ENCODE peak calls at places on chromosomes 4 and X, in four cellular contexts. A is effector memory CD8-positive, alpha-beta T cell; N is activated CD4-positive, alpha-beta T cell treated with anti-CD3 and anti-CD28 coated beads for 4 hours; H is HT1080. I is an unnamed sample.

GRCh38 chrX:86039625-86040568 is 7.5 kb downstream of the CHM start:
- DNase-seq in A (no peak), N (no peak), H (no peak), I (no peak)

GRCh38 chrX:154006965-154007364 is 12.7 kb downstream of the IRAK1 start:
- DNase-seq in N (no peak), A (no peak), H (no peak), I (no peak)

GRCh38 chr4:72546456-72546855 is 22.6 kb downstream of the ADAMTS3 start:
- DNase-seq in H (no peak), N (no peak), A (no peak), I (no peak)

GRCh38 chr4:47274931-47275330 is 188.6 kb downstream of the COMMD8 start:
- DNase-seq in A (no peak), H (no peak), N (no peak), I (no peak)

GRCh38 chrX:103774070-103774642 is 2.5 kb upstream of the PLP1 start:
- DNase-seq in A (no peak), N (no peak), H (peak; percentile 41), I (peak; percentile 6)

GRCh38 chr4:90403781-90404180 is 276.6 kb downstream of the CCSER1 start:
- DNase-seq in N (no peak), H (peak; percentile 39), A (no peak), I (no peak)

GRCh38 chr4:150381026-150381425 is 200.9 kb upstream of the MAB21L2 start:
- DNase-seq in N (no peak), A (no peak), H (no peak), I (no peak)

GRCh38 chr4:115113382-115114106 is at the start of gene NDST4:
- DNase-seq in N (no peak), H (peak; percentile 65), A (no peak), I (no peak)

GRCh38 chrX:1246816-1247215 is 21.8 kb upstream of the CSF2RA start:
- DNase-seq in H (peak; percentile 67), A (peak; percentile 61), N (peak; percentile 81), I (peak; percentile 65)

GRCh38 chr4:176469546-176469945 is 149.8 kb downstream of the SPCS3 start:
- DNase-seq in H (no peak), N (no peak), A (no peak), I (no peak)

GRCh38 chr4:632391-632790 is 7.0 kb downstream of the PDE6B start:
- DNase-seq in A (no peak), N (no peak), H (no peak), I (no peak)

GRCh38 chrX:8679572-8679971 is 52.4 kb downstream of the ANOS1 start:
- DNase-seq in N (no peak), A (no peak), H (no peak), I (no peak)

GRCh38 chr4:181213562-181213961 is 1029.6 kb upstream of the TENM3 start:
- DNase-seq in H (no peak), A (no peak), N (no peak), I (no peak)